ENCODE peak calls at places on chromosome 19, in four cellular contexts. J is tibial nerve, I is ascending aorta, M is left lung. D is an unnamed sample. For H3K36me3, the result is how much of the 10 kb centered on the place peaks cover.

GRCh38 chr19:42472402-42473147 is 29.8 kb upstream of the CXCL17 start:
- DNase-seq in J (no peak), I (no peak), M (no peak), D (no peak)

GRCh38 chr19:20273951-20274578 is 107.1 kb downstream of the ZNF486 start:
- DNase-seq in J (no peak), I (no peak), M (no peak), D (no peak)

GRCh38 chr19:45882652-45883585 is 3.0 kb downstream of the IRF2BP1 start:
- DNase-seq in J (peak), I (no peak), M (peak), D (peak)

GRCh38 chr19:35414442-35414841 is 33.6 kb upstream of the FFAR2 start:
- DNase-seq in J (no peak), I (no peak), M (no peak), D (no peak)

GRCh38 chr19:14683439-14683838 is 6.4 kb upstream of the ZNF333 start:
- DNase-seq in J (no peak), I (no peak), M (no peak), D (no peak)

GRCh38 chr19:55027472-55028337 is 10.4 kb downstream of the GP6 start:
- DNase-seq in J (no peak), I (no peak), M (no peak), D (no peak)

GRCh38 chr19:8393871-8394250 is 3.7 kb downstream of the RAB11B start:
- DNase-seq in J (no peak), I (no peak), M (no peak), D (no peak)

GRCh38 chr19:5343848-5344247 is 3.2 kb upstream of the PTPRS start:
- DNase-seq in J (no peak), I (no peak), M (no peak), D (no peak)

GRCh38 chr19:35790981-35791813 is 15.8 kb downstream of the ARHGAP33 start:
- DNase-seq in J (no peak), I (no peak), M (no peak), D (no peak)

GRCh38 chr19:55189424-55189823 is 9.3 kb upstream of the SYT5 start:
- DNase-seq in J (no peak), I (peak), M (no peak), D (no peak)

GRCh38 chr19:1227655-1228054 is 10.2 kb downstream of the CBARP start:
- DNase-seq in J (no peak), I (no peak), M (no peak), D (no peak)

GRCh38 chr19:1229837-1230584 is 7.8 kb downstream of the CBARP start:
- DNase-seq in J (no peak), I (no peak), M (no peak), D (no peak)

GRCh38 chr19:1228161-1228560 is 9.6 kb downstream of the CBARP start:
- DNase-seq in J (no peak), I (no peak), M (no peak), D (no peak)

GRCh38 chr19:1230585-1231489 is 7.0 kb downstream of the CBARP start:
- DNase-seq in J (no peak), I (no peak), M (no peak), D (no peak)

DNA sequence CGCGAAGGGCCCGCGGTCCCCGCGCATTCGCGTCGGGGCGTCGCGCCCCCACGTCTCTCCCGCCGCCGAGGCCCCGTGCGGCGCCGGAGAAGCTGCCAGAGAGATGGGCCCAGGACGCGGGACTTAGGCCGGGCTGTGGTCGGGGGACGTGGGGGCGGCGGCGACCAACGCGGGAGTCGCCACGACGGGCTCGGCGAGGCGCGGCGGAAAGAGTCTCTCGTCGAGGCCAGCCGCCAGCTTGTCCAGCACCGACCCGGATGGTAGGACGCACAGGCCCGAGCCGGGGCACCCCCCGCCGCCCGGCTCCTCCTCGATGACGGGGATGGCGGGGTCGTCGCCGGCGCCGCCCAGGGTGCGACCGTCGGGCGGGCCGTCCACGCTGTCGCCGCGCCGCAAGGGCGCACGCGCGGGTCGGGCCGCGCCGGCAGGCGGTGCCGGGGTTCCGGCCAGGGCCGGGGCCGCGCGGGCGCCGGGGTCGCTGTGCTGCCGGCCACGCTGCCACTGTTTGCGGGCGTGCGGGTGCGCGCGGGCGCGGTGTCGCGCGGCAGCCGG is 8.7 kb downstream of the CBARP start:
- DNase-seq in J (no peak), I (no peak), M (no peak), D (no peak)
- H3K4me3 ChIP-seq in J (no peak), I (no peak), M (no peak), D (no peak)

GRCh38 chr19:13038306-13039210 is 43.3 kb downstream of the NFIX start:
- DNase-seq in J (no peak), I (no peak), M (no peak), D (no peak)
- H3K27ac ChIP-seq in J (no peak), I (peak), M (no peak), D (no peak)

DNA sequence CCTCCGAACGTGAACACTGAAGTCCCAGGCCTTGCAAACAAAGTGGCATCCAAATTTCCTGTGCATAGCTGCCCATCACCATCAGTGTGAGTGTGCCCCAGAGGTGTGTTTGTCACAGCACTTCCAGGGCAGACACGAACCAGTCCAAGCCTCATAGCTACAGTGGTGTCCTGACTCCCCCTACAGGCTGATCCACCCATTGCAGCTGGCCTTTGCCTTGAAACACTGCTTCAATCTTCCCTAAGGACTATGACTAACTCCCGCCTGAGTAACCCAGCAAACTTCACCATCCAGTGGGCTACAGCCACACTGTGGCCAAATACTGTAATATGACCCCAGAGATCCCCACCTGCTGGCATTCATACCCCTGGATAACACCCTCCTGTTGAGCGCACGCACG is 3.9 kb downstream of the ZNF266 start:
- DNase-seq in J (no peak), I (no peak), M (no peak), D (peak)
- H3K36me3 ChIP-seq in J (half or more), I (half or more), M (under half), D (under half)

GRCh38 chr19:41356984-41357739 is 3.4 kb upstream of the TGFB1 start:
- DNase-seq in J (no peak), I (no peak), M (no peak), D (no peak)

GRCh38 chr19:41359741-41360140 is 4.2 kb downstream of the B9D2 start:
- DNase-seq in J (no peak), I (no peak), M (no peak), D (no peak)

GRCh38 chr19:41355035-41355434 is 1.3 kb upstream of the TGFB1 start:
- DNase-seq in J (no peak), I (no peak), M (no peak), D (no peak)

GRCh38 chr19:41355802-41356201 is 2.1 kb upstream of the TGFB1 start:
- DNase-seq in J (no peak), I (no peak), M (no peak), D (no peak)

DNA sequence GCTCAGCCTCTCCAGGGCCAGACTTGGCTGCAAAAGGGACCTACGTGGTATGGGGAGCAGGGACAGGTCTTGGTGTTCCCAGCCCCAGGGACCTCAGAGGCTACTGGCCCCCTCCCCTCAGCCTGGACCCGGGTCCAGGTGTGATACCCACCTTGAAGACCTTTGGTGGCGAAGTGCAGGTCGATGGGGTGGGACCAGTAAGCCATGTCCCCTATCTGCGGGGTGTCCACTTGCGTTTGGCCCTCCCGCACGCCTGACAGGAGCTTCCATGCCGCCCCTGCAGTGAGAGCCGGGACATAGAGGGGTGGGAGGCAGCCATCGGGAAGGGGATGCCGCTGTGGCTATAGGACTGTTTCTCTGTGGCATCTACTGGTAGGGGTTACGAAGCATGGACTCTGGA is 4.0 kb upstream of the TGFB1 start:
- DNase-seq in J (no peak), I (no peak), M (no peak), D (no peak)
- H3K4me3 ChIP-seq in J (no peak), I (no peak), M (no peak), D (no peak)

D was measured in iPS DF 6.9.